ENCODE peak calls at places on chromosomes 13 and 19, in five cellular contexts. M, G, W, P and A are unnamed samples.

GRCh38 chr19:45151821-45152503 is 8.8 kb downstream of the NKPD1 start:
- DNase-seq in M (no peak), G (no peak), W (no peak), P (no peak), A (no peak)

GRCh38 chr19:18340237-18340989 is at the start of gene PGPEP1:
- DNase-seq in M (no peak), G (peak; percentile 81), W (no peak), P (peak; percentile 49), A (peak; percentile 92)

GRCh38 chr13:65725001-65725400 is 1505.1 kb downstream of the PCDH9 start:
- DNase-seq in M (no peak), G (no peak), W (no peak), P (peak; percentile 17), A (no peak)

GRCh38 chr13:29484236-29484635 is 111.3 kb downstream of the SLC7A1 start:
- DNase-seq in M (no peak), G (no peak), W (no peak), P (no peak), A (no peak)

GRCh38 chr13:107866666-107867623 is 348.4 kb downstream of the LIG4 start:
- DNase-seq in M (no peak), G (peak; percentile 64), W (no peak), P (peak; percentile 24), A (peak; percentile 21)

GRCh38 chr19:15935167-15935702 is 906 bp upstream of the CYP4F11 start:
- DNase-seq in M (no peak), G (no peak), W (no peak), P (no peak), A (no peak)

GRCh38 chr13:39347926-39348901 is 254.8 kb downstream of the LHFPL6 start:
- DNase-seq in M (no peak), G (peak; percentile 20), W (no peak), P (no peak), A (no peak)

GRCh38 chr19:18460900-18461299 is 23.0 kb upstream of the ISYNA1 start:
- DNase-seq in M (no peak), G (no peak), W (no peak), P (no peak), A (no peak)

GRCh38 chr13:93794197-93794885 is 567.7 kb downstream of the GPC6 start:
- DNase-seq in M (no peak), G (no peak), W (no peak), P (no peak), A (peak; percentile 8)

GRCh38 chr13:108496364-108497215 is 132.8 kb upstream of the MYO16 start:
- DNase-seq in M (no peak), G (peak; percentile 50), W (no peak), P (no peak), A (peak; percentile 18)

GRCh38 chr19:51663650-51664049 is 17.0 kb upstream of the SIGLEC14 start:
- DNase-seq in M (no peak), G (no peak), W (no peak), P (no peak), A (no peak)

GRCh38 chr19:51664131-51664530 is 17.5 kb upstream of the SIGLEC14 start:
- DNase-seq in M (no peak), G (no peak), W (no peak), P (no peak), A (no peak)

GRCh38 chr19:51668167-51668566 is 21.5 kb upstream of the SIGLEC14 start:
- DNase-seq in M (no peak), G (no peak), W (no peak), P (no peak), A (no peak)

GRCh38 chr19:51660975-51661600 is 14.5 kb upstream of the SIGLEC14 start:
- DNase-seq in M (peak; percentile 45), G (peak; percentile 85), W (no peak), P (peak; percentile 84), A (peak; percentile 67)

GRCh38 chr19:51664997-51665396 is 18.4 kb upstream of the SIGLEC14 start:
- DNase-seq in M (no peak), G (no peak), W (no peak), P (peak; percentile 12), A (no peak)
- TF ChIP-seq CTCF in M (peak; percentile 19), G (no peak), W (no peak), P (peak; percentile 52), A (no peak)

DNA sequence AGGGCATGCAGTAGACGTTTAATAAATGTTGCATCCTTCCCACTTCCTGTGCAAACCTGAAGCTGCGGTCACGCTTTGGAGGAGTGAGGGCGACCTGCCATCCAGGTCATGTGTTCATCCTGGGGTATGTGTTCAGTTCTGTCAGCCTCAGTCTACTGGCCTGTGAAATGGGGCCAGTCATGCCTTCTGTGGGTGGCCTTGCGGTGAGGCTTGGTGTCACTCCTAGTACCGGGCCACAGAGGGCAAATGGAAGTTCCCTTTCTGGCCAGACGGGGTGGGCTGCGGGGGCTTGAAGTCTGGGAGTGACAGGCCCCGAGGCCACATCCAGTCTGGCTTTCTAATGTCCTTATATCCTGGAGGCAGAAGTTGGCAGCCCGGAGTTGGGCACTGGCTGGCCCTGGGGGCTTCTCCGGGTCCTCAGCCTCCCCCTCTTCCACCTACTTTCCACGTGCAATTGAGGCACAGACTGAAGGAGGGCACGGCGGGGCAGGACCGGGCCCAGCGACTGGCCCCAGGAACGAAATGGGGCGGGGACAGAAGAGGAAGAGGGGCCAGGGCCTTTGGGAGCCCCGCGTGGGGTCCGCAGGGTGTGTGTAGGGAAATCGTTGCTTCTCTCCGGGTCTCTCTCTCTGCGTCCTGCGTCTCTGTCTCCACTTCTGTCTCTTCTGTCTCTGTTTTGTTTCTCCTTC is 11.1 kb downstream of the PDE4A start:
- DNase-seq in M (no peak), G (no peak), W (no peak), P (peak; percentile 22), A (peak; percentile 69)
- TF ChIP-seq CTCF in M (no peak), G (no peak), W (no peak), P (no peak), A (no peak)

GRCh38 chr19:41366089-41366488 is 2.1 kb upstream of the B9D2 start:
- DNase-seq in M (no peak), G (no peak), W (no peak), P (no peak), A (no peak)
- TF ChIP-seq CTCF in M (peak; percentile 37), G (no peak), W (no peak), P (peak; percentile 29), A (peak; percentile 26)

DNA sequence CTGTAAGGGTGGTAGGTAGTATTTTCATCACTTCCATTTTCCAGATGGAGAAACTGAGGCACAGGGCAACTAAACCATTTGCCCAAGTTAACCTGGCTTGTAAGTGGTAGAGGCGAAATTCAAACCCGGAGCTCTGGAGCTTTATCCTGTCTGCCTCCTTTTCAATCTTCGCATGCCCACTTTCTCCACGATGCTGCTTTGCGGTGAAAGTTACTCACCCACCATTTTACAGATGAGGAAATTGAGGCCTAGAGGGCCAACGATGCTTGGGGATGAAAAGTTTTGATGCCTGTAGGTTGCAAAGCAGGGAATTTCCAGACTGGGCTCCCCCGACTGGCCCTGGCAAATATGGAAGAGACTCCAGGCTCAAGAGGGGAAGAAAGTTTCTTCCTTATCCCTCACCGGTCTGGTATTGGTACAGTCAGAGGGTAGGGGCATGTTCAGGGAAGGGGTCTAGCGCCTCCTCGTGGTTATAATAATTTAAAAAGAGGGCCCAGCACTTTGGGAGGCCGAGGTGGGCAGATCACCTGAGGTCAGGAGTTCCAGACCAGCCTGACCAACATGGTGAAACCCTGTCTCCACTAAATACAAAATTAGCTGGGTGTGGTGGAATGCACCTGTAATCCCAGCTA is 1.9 kb upstream of the SH2D3A start:
- DNase-seq in M (no peak), G (no peak), W (no peak), P (peak; percentile 28), A (peak; percentile 32)
- TF ChIP-seq CTCF in M (peak; percentile 35), G (peak; percentile 43), W (no peak), P (peak; percentile 13), A (no peak)

DNA sequence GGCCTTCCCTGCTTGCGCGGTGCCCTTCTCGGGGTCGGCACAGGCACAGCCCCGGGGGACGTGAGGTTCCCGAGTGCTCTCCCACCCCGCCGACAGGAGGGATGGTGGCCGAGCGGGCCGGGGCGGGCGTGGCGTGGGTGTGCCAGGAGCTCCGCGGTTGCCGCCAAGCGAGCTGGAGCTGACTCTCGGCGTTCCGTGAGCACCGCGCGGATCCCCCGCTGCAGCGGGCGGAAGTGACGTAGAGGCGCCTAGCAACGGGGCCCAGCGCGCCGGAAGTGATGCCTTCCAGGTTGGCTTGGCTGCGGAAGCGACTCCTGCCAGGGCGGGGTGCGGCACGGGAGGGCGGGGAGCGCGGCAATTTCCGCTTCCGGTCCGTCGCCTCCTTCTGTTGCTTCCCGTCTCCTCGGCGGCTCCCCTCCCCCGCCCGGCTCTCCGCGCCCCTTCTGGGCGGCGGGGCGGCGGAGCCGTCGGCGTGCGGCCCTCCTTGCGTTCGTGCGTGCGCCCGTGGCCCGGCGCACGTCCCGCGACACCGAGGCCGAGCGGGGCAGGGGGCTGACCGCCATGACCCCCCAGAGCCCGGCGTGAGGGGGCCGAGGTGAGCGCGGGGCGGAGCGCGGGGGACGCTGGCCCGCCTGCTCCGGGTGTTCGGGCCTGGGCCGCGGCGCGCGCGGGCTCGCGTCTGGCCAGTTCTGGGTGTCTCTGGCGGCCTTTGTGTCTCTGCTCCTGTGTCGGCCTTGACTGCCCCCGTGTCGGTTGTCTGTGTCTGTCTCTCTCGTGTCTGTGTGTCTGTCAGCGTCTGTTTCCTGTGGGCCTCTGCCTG is at the start of gene EPN1:
- DNase-seq in M (peak; percentile 86), G (peak; percentile 98), W (peak; percentile 75), P (peak; percentile 94), A (peak; percentile 99)
- TF ChIP-seq CTCF in M (no peak), G (no peak), W (no peak), P (no peak), A (no peak)

DNA sequence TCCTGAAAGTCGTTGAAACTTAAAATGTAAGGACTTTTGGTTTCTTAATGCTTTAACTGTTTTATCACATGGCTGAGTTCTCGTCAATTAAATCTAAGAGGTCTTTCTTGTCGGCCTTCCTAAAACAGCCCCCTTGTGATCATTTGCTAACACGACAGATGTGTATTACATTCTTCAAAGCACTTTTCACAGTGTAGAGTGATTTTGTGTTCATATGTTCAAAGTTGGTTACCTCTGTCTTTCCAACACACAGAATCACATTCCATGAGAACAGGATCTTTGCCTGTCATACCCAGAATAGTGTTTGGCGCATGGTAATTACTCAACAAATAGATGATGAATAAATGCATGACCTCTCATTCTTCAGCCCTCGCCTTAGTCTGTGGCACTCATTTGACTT is 1.1 kb downstream of the GTF2F2 start:
- DNase-seq in M (no peak), G (no peak), W (no peak), P (peak; percentile 42), A (peak; percentile 21)
- TF ChIP-seq CTCF in M (peak; percentile 26), G (peak; percentile 11), W (no peak), P (peak; percentile 20), A (no peak)

DNA sequence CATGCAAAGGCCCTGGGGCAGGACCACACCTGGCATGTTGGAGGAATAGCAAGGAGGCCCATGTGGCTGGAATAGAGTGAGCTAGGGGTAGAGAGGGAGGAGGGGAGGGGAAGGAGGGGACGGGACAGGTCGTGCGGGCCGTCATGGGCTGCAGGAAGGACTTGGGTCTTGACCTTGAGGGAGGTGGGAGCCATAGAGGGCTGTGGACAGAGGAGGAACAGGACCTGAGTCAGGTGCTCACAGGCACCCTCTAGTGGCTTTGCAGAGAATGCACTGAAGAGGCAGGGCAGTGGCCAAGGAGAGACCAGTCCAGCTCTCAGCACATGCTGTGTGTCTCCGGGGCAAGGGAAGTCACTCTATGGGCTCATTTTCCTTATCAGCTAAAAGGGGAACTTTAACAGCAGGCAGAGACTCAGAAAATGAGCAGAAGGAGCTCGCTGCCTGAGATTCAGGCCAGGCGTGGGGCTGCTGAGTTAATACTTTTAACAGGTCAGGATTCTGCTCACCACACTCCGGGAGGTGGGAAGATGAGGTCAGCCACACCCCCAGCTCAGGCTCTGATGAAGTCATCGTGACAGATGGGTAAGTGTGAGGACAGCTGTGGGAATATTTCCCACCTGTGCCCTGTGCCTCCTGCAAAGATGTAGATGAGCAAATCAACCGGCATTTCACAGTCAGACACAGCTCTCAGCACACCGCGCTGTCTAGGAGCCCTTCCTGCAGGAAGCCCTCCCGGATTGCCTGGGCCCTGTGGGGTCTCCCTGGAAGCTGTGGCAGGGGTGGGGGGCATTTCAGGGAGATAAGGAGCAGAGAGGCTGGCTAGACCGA is 6.0 kb upstream of the TNFAIP8L1 start:
- DNase-seq in M (peak; percentile 53), G (peak; percentile 70), W (no peak), P (peak; percentile 61), A (peak; percentile 76)
- TF ChIP-seq CTCF in M (peak; percentile 92), G (peak; percentile 76), W (peak; percentile 49), P (peak; percentile 81), A (peak; percentile 90)